ENCODE peak calls at places on chromosomes 11 and 22, in ten cellular contexts. One of them, this sample, is unnamed.

GRCh38 chr11:130832571-130833432 is 83.5 kb downstream of the SNX19 start:
- DNase-seq in effector memory CD4-positive, alpha-beta T cell: no peak
- DNase-seq in foreskin fibroblast: peak
- DNase-seq in ureter: no peak
- DNase-seq in NCI-H2029: no peak
- DNase-seq in transverse colon: no peak
- DNase-seq in cardiac fibroblast: peak
- DNase-seq in RPMI7951: no peak
- DNase-seq in stimulated activated CD8-positive, alpha-beta memory T cell treated with anti-CD3 and anti-CD28 coated beads, Interleukin-7, amount 100 ng/mL, for 24 hours: no peak
- DNase-seq in NCI-H1930: no peak
- DNase-seq in this sample: no peak

GRCh38 chr11:73085189-73085875 is 56.8 kb downstream of the FCHSD2 start:
- DNase-seq in transverse colon: no peak
- DNase-seq in ureter: no peak
- DNase-seq in NCI-H2029: no peak
- DNase-seq in stimulated activated CD8-positive, alpha-beta memory T cell treated with anti-CD3 and anti-CD28 coated beads, Interleukin-7, amount 100 ng/mL, for 24 hours: no peak
- DNase-seq in effector memory CD4-positive, alpha-beta T cell: no peak
- DNase-seq in foreskin fibroblast: peak
- DNase-seq in cardiac fibroblast: peak
- DNase-seq in NCI-H1930: no peak
- DNase-seq in RPMI7951: no peak
- DNase-seq in this sample: no peak

GRCh38 chr11:104918113-104918824 is 20.0 kb upstream of the CASP12 start:
- DNase-seq in RPMI7951: peak
- DNase-seq in NCI-H1930: no peak
- DNase-seq in NCI-H2029: peak
- DNase-seq in effector memory CD4-positive, alpha-beta T cell: no peak
- DNase-seq in ureter: no peak
- DNase-seq in stimulated activated CD8-positive, alpha-beta memory T cell treated with anti-CD3 and anti-CD28 coated beads, Interleukin-7, amount 100 ng/mL, for 24 hours: no peak
- DNase-seq in cardiac fibroblast: peak
- DNase-seq in foreskin fibroblast: peak
- DNase-seq in transverse colon: no peak
- DNase-seq in this sample: no peak

GRCh38 chr22:20173720-20174119 is 22.9 kb upstream of the CCDC188 start:
- DNase-seq in NCI-H2029: no peak
- DNase-seq in effector memory CD4-positive, alpha-beta T cell: no peak
- DNase-seq in ureter: no peak
- DNase-seq in cardiac fibroblast: no peak
- DNase-seq in foreskin fibroblast: no peak
- DNase-seq in RPMI7951: no peak
- DNase-seq in stimulated activated CD8-positive, alpha-beta memory T cell treated with anti-CD3 and anti-CD28 coated beads, Interleukin-7, amount 100 ng/mL, for 24 hours: no peak
- DNase-seq in transverse colon: no peak
- DNase-seq in NCI-H1930: no peak
- DNase-seq in this sample: no peak

GRCh38 chr11:23520226-23520960 is 660.1 kb upstream of the CCDC179 start:
- DNase-seq in foreskin fibroblast: no peak
- DNase-seq in stimulated activated CD8-positive, alpha-beta memory T cell treated with anti-CD3 and anti-CD28 coated beads, Interleukin-7, amount 100 ng/mL, for 24 hours: no peak
- DNase-seq in NCI-H1930: no peak
- DNase-seq in effector memory CD4-positive, alpha-beta T cell: no peak
- DNase-seq in NCI-H2029: no peak
- DNase-seq in transverse colon: no peak
- DNase-seq in cardiac fibroblast: no peak
- DNase-seq in ureter: no peak
- DNase-seq in RPMI7951: no peak
- DNase-seq in this sample: no peak

GRCh38 chr11:18235394-18235926 is 1.1 kb downstream of the SAA4 start:
- DNase-seq in transverse colon: no peak
- DNase-seq in RPMI7951: no peak
- DNase-seq in ureter: no peak
- DNase-seq in stimulated activated CD8-positive, alpha-beta memory T cell treated with anti-CD3 and anti-CD28 coated beads, Interleukin-7, amount 100 ng/mL, for 24 hours: no peak
- DNase-seq in cardiac fibroblast: peak
- DNase-seq in NCI-H1930: no peak
- DNase-seq in foreskin fibroblast: no peak
- DNase-seq in effector memory CD4-positive, alpha-beta T cell: no peak
- DNase-seq in NCI-H2029: no peak
- DNase-seq in this sample: peak

GRCh38 chr11:72831521-72832300 is 17.5 kb downstream of the ATG16L2 start:
- DNase-seq in NCI-H1930: peak
- DNase-seq in stimulated activated CD8-positive, alpha-beta memory T cell treated with anti-CD3 and anti-CD28 coated beads, Interleukin-7, amount 100 ng/mL, for 24 hours: peak
- DNase-seq in RPMI7951: peak
- DNase-seq in cardiac fibroblast: peak
- DNase-seq in NCI-H2029: peak
- DNase-seq in effector memory CD4-positive, alpha-beta T cell: peak
- DNase-seq in ureter: peak
- DNase-seq in foreskin fibroblast: peak
- DNase-seq in transverse colon: peak
- DNase-seq in this sample: peak

GRCh38 chr11:118631510-118631909 is 24.1 kb downstream of the PHLDB1 start:
- DNase-seq in stimulated activated CD8-positive, alpha-beta memory T cell treated with anti-CD3 and anti-CD28 coated beads, Interleukin-7, amount 100 ng/mL, for 24 hours: no peak
- DNase-seq in foreskin fibroblast: no peak
- DNase-seq in NCI-H2029: no peak
- DNase-seq in ureter: no peak
- DNase-seq in NCI-H1930: no peak
- DNase-seq in cardiac fibroblast: no peak
- DNase-seq in RPMI7951: no peak
- DNase-seq in effector memory CD4-positive, alpha-beta T cell: no peak
- DNase-seq in transverse colon: peak
- DNase-seq in this sample: no peak

GRCh38 chr11:117855452-117855851 is 21.0 kb downstream of the FXYD6 start:
- DNase-seq in NCI-H1930: no peak
- DNase-seq in effector memory CD4-positive, alpha-beta T cell: no peak
- DNase-seq in transverse colon: no peak
- DNase-seq in NCI-H2029: no peak
- DNase-seq in cardiac fibroblast: no peak
- DNase-seq in ureter: peak
- DNase-seq in RPMI7951: no peak
- DNase-seq in foreskin fibroblast: no peak
- DNase-seq in stimulated activated CD8-positive, alpha-beta memory T cell treated with anti-CD3 and anti-CD28 coated beads, Interleukin-7, amount 100 ng/mL, for 24 hours: no peak
- DNase-seq in this sample: no peak

GRCh38 chr11:19715373-19715772 is 2.7 kb downstream of the NAV2 start:
- DNase-seq in transverse colon: no peak
- DNase-seq in foreskin fibroblast: peak
- DNase-seq in NCI-H2029: no peak
- DNase-seq in cardiac fibroblast: peak
- DNase-seq in RPMI7951: peak
- DNase-seq in NCI-H1930: no peak
- DNase-seq in effector memory CD4-positive, alpha-beta T cell: no peak
- DNase-seq in ureter: no peak
- DNase-seq in stimulated activated CD8-positive, alpha-beta memory T cell treated with anti-CD3 and anti-CD28 coated beads, Interleukin-7, amount 100 ng/mL, for 24 hours: no peak
- DNase-seq in this sample: no peak

GRCh38 chr22:45344339-45344738 is 34.6 kb downstream of the FAM118A start:
- DNase-seq in RPMI7951: no peak
- DNase-seq in effector memory CD4-positive, alpha-beta T cell: no peak
- DNase-seq in NCI-H1930: no peak
- DNase-seq in foreskin fibroblast: no peak
- DNase-seq in cardiac fibroblast: no peak
- DNase-seq in stimulated activated CD8-positive, alpha-beta memory T cell treated with anti-CD3 and anti-CD28 coated beads, Interleukin-7, amount 100 ng/mL, for 24 hours: no peak
- DNase-seq in ureter: no peak
- DNase-seq in NCI-H2029: no peak
- DNase-seq in transverse colon: no peak
- DNase-seq in this sample: no peak

GRCh38 chr22:42056757-42057511 is 13.7 kb downstream of the NAGA start:
- DNase-seq in effector memory CD4-positive, alpha-beta T cell: no peak
- DNase-seq in NCI-H2029: no peak
- DNase-seq in ureter: no peak
- DNase-seq in cardiac fibroblast: no peak
- DNase-seq in transverse colon: no peak
- DNase-seq in stimulated activated CD8-positive, alpha-beta memory T cell treated with anti-CD3 and anti-CD28 coated beads, Interleukin-7, amount 100 ng/mL, for 24 hours: no peak
- DNase-seq in NCI-H1930: no peak
- DNase-seq in foreskin fibroblast: no peak
- DNase-seq in RPMI7951: no peak
- DNase-seq in this sample: no peak

GRCh38 chr11:122598971-122599370 is 56.6 kb upstream of the UBASH3B start:
- DNase-seq in NCI-H1930: no peak
- DNase-seq in effector memory CD4-positive, alpha-beta T cell: no peak
- DNase-seq in transverse colon: no peak
- DNase-seq in foreskin fibroblast: no peak
- DNase-seq in RPMI7951: no peak
- DNase-seq in ureter: no peak
- DNase-seq in stimulated activated CD8-positive, alpha-beta memory T cell treated with anti-CD3 and anti-CD28 coated beads, Interleukin-7, amount 100 ng/mL, for 24 hours: no peak
- DNase-seq in NCI-H2029: no peak
- DNase-seq in cardiac fibroblast: no peak
- DNase-seq in this sample: no peak

GRCh38 chr22:31987180-31987579 is 42.8 kb downstream of the YWHAH start:
- DNase-seq in foreskin fibroblast: no peak
- DNase-seq in stimulated activated CD8-positive, alpha-beta memory T cell treated with anti-CD3 and anti-CD28 coated beads, Interleukin-7, amount 100 ng/mL, for 24 hours: no peak
- DNase-seq in transverse colon: no peak
- DNase-seq in cardiac fibroblast: no peak
- DNase-seq in ureter: no peak
- DNase-seq in NCI-H2029: no peak
- DNase-seq in effector memory CD4-positive, alpha-beta T cell: no peak
- DNase-seq in RPMI7951: no peak
- DNase-seq in NCI-H1930: no peak
- DNase-seq in this sample: no peak

GRCh38 chr11:78786086-78786485 is 211.4 kb upstream of the NARS2 start:
- DNase-seq in foreskin fibroblast: no peak
- DNase-seq in NCI-H2029: no peak
- DNase-seq in cardiac fibroblast: no peak
- DNase-seq in stimulated activated CD8-positive, alpha-beta memory T cell treated with anti-CD3 and anti-CD28 coated beads, Interleukin-7, amount 100 ng/mL, for 24 hours: no peak
- DNase-seq in RPMI7951: peak
- DNase-seq in effector memory CD4-positive, alpha-beta T cell: no peak
- DNase-seq in ureter: no peak
- DNase-seq in transverse colon: no peak
- DNase-seq in NCI-H1930: no peak
- DNase-seq in this sample: no peak

GRCh38 chr22:19066531-19067271 is 55.5 kb downstream of the DGCR2 start:
- DNase-seq in effector memory CD4-positive, alpha-beta T cell: no peak
- DNase-seq in NCI-H2029: no peak
- DNase-seq in NCI-H1930: no peak
- DNase-seq in RPMI7951: peak
- DNase-seq in foreskin fibroblast: peak
- DNase-seq in stimulated activated CD8-positive, alpha-beta memory T cell treated with anti-CD3 and anti-CD28 coated beads, Interleukin-7, amount 100 ng/mL, for 24 hours: no peak
- DNase-seq in transverse colon: no peak
- DNase-seq in ureter: peak
- DNase-seq in cardiac fibroblast: peak
- DNase-seq in this sample: no peak

GRCh38 chr22:20953668-20954500 is 13.2 kb upstream of the AIFM3 start:
- DNase-seq in NCI-H1930: no peak
- DNase-seq in stimulated activated CD8-positive, alpha-beta memory T cell treated with anti-CD3 and anti-CD28 coated beads, Interleukin-7, amount 100 ng/mL, for 24 hours: no peak
- DNase-seq in effector memory CD4-positive, alpha-beta T cell: no peak
- DNase-seq in ureter: no peak
- DNase-seq in NCI-H2029: no peak
- DNase-seq in cardiac fibroblast: peak
- DNase-seq in RPMI7951: no peak
- DNase-seq in foreskin fibroblast: no peak
- DNase-seq in transverse colon: no peak
- DNase-seq in this sample: no peak

GRCh38 chr11:43646767-43647166 is 33.8 kb upstream of the HSD17B12 start:
- DNase-seq in transverse colon: no peak
- DNase-seq in ureter: no peak
- DNase-seq in foreskin fibroblast: no peak
- DNase-seq in RPMI7951: no peak
- DNase-seq in effector memory CD4-positive, alpha-beta T cell: no peak
- DNase-seq in NCI-H2029: no peak
- DNase-seq in stimulated activated CD8-positive, alpha-beta memory T cell treated with anti-CD3 and anti-CD28 coated beads, Interleukin-7, amount 100 ng/mL, for 24 hours: no peak
- DNase-seq in NCI-H1930: no peak
- DNase-seq in cardiac fibroblast: no peak
- DNase-seq in this sample: no peak

GRCh38 chr11:65589444-65590239 is 6.0 kb downstream of the KCNK7 start:
- DNase-seq in NCI-H2029: no peak
- DNase-seq in foreskin fibroblast: no peak
- DNase-seq in cardiac fibroblast: no peak
- DNase-seq in RPMI7951: no peak
- DNase-seq in NCI-H1930: no peak
- DNase-seq in transverse colon: peak
- DNase-seq in ureter: no peak
- DNase-seq in stimulated activated CD8-positive, alpha-beta memory T cell treated with anti-CD3 and anti-CD28 coated beads, Interleukin-7, amount 100 ng/mL, for 24 hours: no peak
- DNase-seq in effector memory CD4-positive, alpha-beta T cell: no peak
- DNase-seq in this sample: no peak

GRCh38 chr11:48006301-48006992 is 26.1 kb downstream of the PTPRJ start:
- DNase-seq in ureter: no peak
- DNase-seq in effector memory CD4-positive, alpha-beta T cell: no peak
- DNase-seq in stimulated activated CD8-positive, alpha-beta memory T cell treated with anti-CD3 and anti-CD28 coated beads, Interleukin-7, amount 100 ng/mL, for 24 hours: no peak
- DNase-seq in transverse colon: no peak
- DNase-seq in RPMI7951: no peak
- DNase-seq in foreskin fibroblast: peak
- DNase-seq in NCI-H2029: no peak
- DNase-seq in NCI-H1930: no peak
- DNase-seq in cardiac fibroblast: peak
- DNase-seq in this sample: no peak

GRCh38 chr11:65575568-65576231 is at the start of gene EHBP1L1:
- DNase-seq in cardiac fibroblast: peak
- DNase-seq in NCI-H2029: no peak
- DNase-seq in foreskin fibroblast: peak
- DNase-seq in RPMI7951: peak
- DNase-seq in ureter: no peak
- DNase-seq in NCI-H1930: no peak
- DNase-seq in stimulated activated CD8-positive, alpha-beta memory T cell treated with anti-CD3 and anti-CD28 coated beads, Interleukin-7, amount 100 ng/mL, for 24 hours: no peak
- DNase-seq in effector memory CD4-positive, alpha-beta T cell: peak
- DNase-seq in transverse colon: peak
- DNase-seq in this sample: no peak